ENCODE peak calls at places on chromosomes 1 and 21, in nine cellular contexts. One of them, this sample, is unnamed. For H3K4me1, the result is how much of the 10 kb centered on the place peaks cover.

GRCh38 chr21:28221984-28222383 is 770.7 kb downstream of the LTN1 start:
- DNase-seq in OCI-LY7: no peak
- DNase-seq in PC-3: no peak
- DNase-seq in adrenal gland: no peak
- DNase-seq in hepatocyte: no peak
- DNase-seq in psoas muscle: no peak
- DNase-seq in body of pancreas: no peak
- DNase-seq in cardiac muscle cell: no peak
- DNase-seq in upper lobe of right lung: no peak
- DNase-seq in this sample: no peak

GRCh38 chr1:27031235-27032118 is 18.8 kb upstream of the TENT5B start:
- DNase-seq in psoas muscle: peak
- DNase-seq in OCI-LY7: no peak
- DNase-seq in adrenal gland: peak
- DNase-seq in PC-3: peak
- DNase-seq in body of pancreas: peak
- DNase-seq in hepatocyte: peak
- DNase-seq in upper lobe of right lung: peak
- DNase-seq in cardiac muscle cell: peak
- DNase-seq in this sample: peak

GRCh38 chr1:198086051-198086745 is 70.6 kb upstream of the NEK7 start:
- DNase-seq in OCI-LY7: no peak
- DNase-seq in cardiac muscle cell: no peak
- DNase-seq in adrenal gland: no peak
- DNase-seq in psoas muscle: no peak
- DNase-seq in PC-3: no peak
- DNase-seq in body of pancreas: no peak
- DNase-seq in hepatocyte: no peak
- DNase-seq in upper lobe of right lung: no peak
- DNase-seq in this sample: no peak

GRCh38 chr1:109105881-109106280 is 8.0 kb upstream of the ELAPOR1 start:
- DNase-seq in adrenal gland: no peak
- DNase-seq in body of pancreas: no peak
- DNase-seq in psoas muscle: no peak
- DNase-seq in hepatocyte: no peak
- DNase-seq in upper lobe of right lung: no peak
- DNase-seq in PC-3: no peak
- DNase-seq in cardiac muscle cell: no peak
- DNase-seq in OCI-LY7: no peak
- DNase-seq in this sample: no peak

GRCh38 chr1:210231846-210232523 is 611 bp upstream of the SERTAD4 start:
- DNase-seq in OCI-LY7: no peak
- DNase-seq in upper lobe of right lung: no peak
- DNase-seq in cardiac muscle cell: peak
- DNase-seq in hepatocyte: peak
- DNase-seq in adrenal gland: no peak
- DNase-seq in body of pancreas: no peak
- DNase-seq in PC-3: no peak
- DNase-seq in psoas muscle: peak
- DNase-seq in this sample: no peak

GRCh38 chr1:171623651-171624331 is 1.7 kb downstream of the MYOCOS start:
- DNase-seq in hepatocyte: no peak
- DNase-seq in cardiac muscle cell: no peak
- DNase-seq in upper lobe of right lung: no peak
- DNase-seq in PC-3: no peak
- DNase-seq in body of pancreas: no peak
- DNase-seq in psoas muscle: no peak
- DNase-seq in adrenal gland: no peak
- DNase-seq in OCI-LY7: no peak
- DNase-seq in this sample: no peak

GRCh38 chr1:154502066-154502741 is at the start of the genes SHE and TDRD10:
- DNase-seq in body of pancreas: no peak
- DNase-seq in cardiac muscle cell: no peak
- DNase-seq in psoas muscle: peak
- DNase-seq in hepatocyte: peak
- DNase-seq in PC-3: no peak
- DNase-seq in adrenal gland: no peak
- DNase-seq in upper lobe of right lung: peak
- DNase-seq in OCI-LY7: no peak
- DNase-seq in this sample: peak

GRCh38 chr1:220487297-220487820 is 40.6 kb upstream of the MARK1 start:
- DNase-seq in cardiac muscle cell: peak
- DNase-seq in upper lobe of right lung: no peak
- DNase-seq in PC-3: peak
- DNase-seq in OCI-LY7: no peak
- DNase-seq in adrenal gland: no peak
- DNase-seq in psoas muscle: no peak
- DNase-seq in hepatocyte: peak
- DNase-seq in body of pancreas: no peak
- DNase-seq in this sample: no peak

GRCh38 chr1:200526709-200527612 is 93.6 kb downstream of the KIF14 start:
- DNase-seq in PC-3: no peak
- DNase-seq in body of pancreas: no peak
- DNase-seq in adrenal gland: no peak
- DNase-seq in cardiac muscle cell: no peak
- DNase-seq in hepatocyte: no peak
- DNase-seq in upper lobe of right lung: no peak
- DNase-seq in OCI-LY7: peak
- DNase-seq in psoas muscle: no peak
- DNase-seq in this sample: no peak

GRCh38 chr1:176364231-176364905 is 98.6 kb upstream of the PAPPA2 start:
- DNase-seq in PC-3: no peak
- DNase-seq in psoas muscle: no peak
- DNase-seq in cardiac muscle cell: no peak
- DNase-seq in OCI-LY7: no peak
- DNase-seq in hepatocyte: peak
- DNase-seq in body of pancreas: no peak
- DNase-seq in upper lobe of right lung: no peak
- DNase-seq in adrenal gland: peak
- DNase-seq in this sample: no peak

DNA sequence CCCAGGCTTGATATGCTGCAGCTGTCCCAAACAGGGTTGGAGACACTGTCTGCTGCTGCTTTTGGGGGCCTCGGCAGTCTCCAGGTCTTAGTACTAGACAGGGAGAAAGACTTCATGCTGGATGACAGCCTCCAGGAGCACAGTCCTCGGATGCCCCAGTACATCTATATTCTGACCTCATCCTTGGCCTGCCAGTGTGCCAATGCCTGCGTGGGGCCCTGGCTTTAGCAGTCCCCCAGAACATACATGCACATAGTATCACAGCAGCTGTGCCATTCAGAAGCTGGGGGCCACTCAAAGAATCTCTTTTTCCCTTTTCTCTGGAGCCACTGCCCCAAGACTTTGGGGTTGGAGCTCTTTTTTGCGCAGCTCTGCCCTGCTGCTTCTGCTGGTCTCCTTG is 4.4 kb upstream of the ZSCAN20 start:
- DNase-seq in adrenal gland: no peak
- DNase-seq in PC-3: no peak
- DNase-seq in cardiac muscle cell: no peak
- DNase-seq in OCI-LY7: no peak
- DNase-seq in psoas muscle: no peak
- DNase-seq in upper lobe of right lung: no peak
- DNase-seq in body of pancreas: no peak
- DNase-seq in hepatocyte: no peak
- DNase-seq in this sample: no peak
- H3K4me1 ChIP-seq in adrenal gland: under half
- H3K4me1 ChIP-seq in PC-3: under half
- H3K4me1 ChIP-seq in cardiac muscle cell: under half
- H3K4me1 ChIP-seq in OCI-LY7: under half
- H3K4me1 ChIP-seq in psoas muscle: under half
- H3K4me1 ChIP-seq in upper lobe of right lung: under half
- H3K4me1 ChIP-seq in body of pancreas: under half
- H3K4me1 ChIP-seq in hepatocyte: under half
- H3K4me1 ChIP-seq in this sample: under half

GRCh38 chr1:6039031-6039430 is 6.7 kb upstream of the KCNAB2 start:
- DNase-seq in body of pancreas: no peak
- DNase-seq in adrenal gland: no peak
- DNase-seq in hepatocyte: no peak
- DNase-seq in psoas muscle: no peak
- DNase-seq in cardiac muscle cell: no peak
- DNase-seq in OCI-LY7: no peak
- DNase-seq in PC-3: no peak
- DNase-seq in upper lobe of right lung: no peak
- DNase-seq in this sample: no peak

GRCh38 chr1:6043561-6043960 is 2.1 kb upstream of the KCNAB2 start:
- DNase-seq in OCI-LY7: no peak
- DNase-seq in upper lobe of right lung: no peak
- DNase-seq in adrenal gland: no peak
- DNase-seq in body of pancreas: no peak
- DNase-seq in hepatocyte: no peak
- DNase-seq in psoas muscle: no peak
- DNase-seq in cardiac muscle cell: no peak
- DNase-seq in PC-3: no peak
- DNase-seq in this sample: no peak

GRCh38 chr1:6040859-6041415 is 4.8 kb upstream of the KCNAB2 start:
- DNase-seq in PC-3: no peak
- DNase-seq in adrenal gland: no peak
- DNase-seq in body of pancreas: no peak
- DNase-seq in OCI-LY7: no peak
- DNase-seq in psoas muscle: no peak
- DNase-seq in hepatocyte: no peak
- DNase-seq in upper lobe of right lung: no peak
- DNase-seq in cardiac muscle cell: no peak
- DNase-seq in this sample: no peak

GRCh38 chr1:6040444-6040843 is 5.2 kb upstream of the KCNAB2 start:
- DNase-seq in adrenal gland: no peak
- DNase-seq in upper lobe of right lung: no peak
- DNase-seq in cardiac muscle cell: no peak
- DNase-seq in PC-3: no peak
- DNase-seq in OCI-LY7: no peak
- DNase-seq in hepatocyte: no peak
- DNase-seq in psoas muscle: no peak
- DNase-seq in body of pancreas: no peak
- DNase-seq in this sample: no peak

GRCh38 chr1:6041432-6042062 is 4.1 kb upstream of the KCNAB2 start:
- DNase-seq in hepatocyte: peak
- DNase-seq in PC-3: peak
- DNase-seq in cardiac muscle cell: peak
- DNase-seq in body of pancreas: peak
- DNase-seq in psoas muscle: peak
- DNase-seq in OCI-LY7: no peak
- DNase-seq in adrenal gland: no peak
- DNase-seq in upper lobe of right lung: no peak
- DNase-seq in this sample: no peak
- TF ChIP-seq CTCF in hepatocyte: peak
- TF ChIP-seq CTCF in PC-3: peak
- TF ChIP-seq CTCF in cardiac muscle cell: peak
- TF ChIP-seq CTCF in body of pancreas: peak
- TF ChIP-seq CTCF in psoas muscle: peak
- TF ChIP-seq CTCF in OCI-LY7: peak
- TF ChIP-seq CTCF in adrenal gland: peak
- TF ChIP-seq CTCF in upper lobe of right lung: peak
- TF ChIP-seq CTCF in this sample: peak

DNA sequence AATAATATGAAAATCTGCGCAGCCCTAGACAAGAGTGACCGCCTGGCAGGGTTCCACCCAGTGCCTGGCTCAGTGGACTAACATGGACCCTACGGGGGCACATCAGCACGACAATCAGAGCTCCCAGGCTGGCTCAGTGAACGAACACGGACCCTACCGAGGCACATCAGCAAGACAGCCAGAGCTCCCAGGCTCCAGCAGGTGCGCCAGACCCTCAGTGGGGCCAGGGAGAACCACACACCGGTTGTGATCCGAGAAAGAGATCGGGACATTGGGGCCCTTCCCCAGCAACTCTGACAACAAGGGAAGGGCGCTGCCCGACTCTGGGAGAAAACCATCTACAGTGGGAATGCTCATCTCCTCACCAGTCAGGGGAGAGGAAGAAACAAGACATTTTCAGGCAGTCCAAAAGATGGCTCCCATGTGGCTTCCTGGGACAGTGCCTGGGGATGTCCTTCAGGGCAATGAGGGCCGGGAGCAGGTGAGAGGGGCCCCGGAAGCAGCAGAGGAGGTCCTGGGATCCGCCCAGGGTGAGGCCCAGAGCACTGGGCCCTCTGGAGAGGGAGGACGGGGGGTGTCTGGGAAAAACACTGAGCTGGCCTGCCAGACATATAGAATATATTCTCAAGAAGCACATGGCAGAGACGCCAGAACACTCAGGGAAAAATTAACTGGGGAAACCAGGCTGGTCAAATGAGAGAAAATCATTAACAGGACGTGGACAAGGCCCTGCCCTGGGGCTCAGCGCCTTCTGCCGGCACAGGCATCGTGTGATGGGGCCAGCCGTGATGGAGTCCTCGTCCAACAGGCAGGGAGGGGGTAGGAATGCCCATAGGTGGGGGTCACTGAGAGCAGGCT is 4.8 kb downstream of the ARHGEF16 start:
- DNase-seq in body of pancreas: no peak
- DNase-seq in PC-3: no peak
- DNase-seq in cardiac muscle cell: no peak
- DNase-seq in psoas muscle: peak
- DNase-seq in adrenal gland: no peak
- DNase-seq in hepatocyte: no peak
- DNase-seq in upper lobe of right lung: no peak
- DNase-seq in OCI-LY7: no peak
- DNase-seq in this sample: no peak
- H3K27ac ChIP-seq in body of pancreas: peak
- H3K27ac ChIP-seq in PC-3: peak
- H3K27ac ChIP-seq in cardiac muscle cell: no peak
- H3K27ac ChIP-seq in psoas muscle: peak
- H3K27ac ChIP-seq in adrenal gland: no peak
- H3K27ac ChIP-seq in hepatocyte: peak
- H3K27ac ChIP-seq in upper lobe of right lung: no peak
- H3K27ac ChIP-seq in OCI-LY7: no peak
- H3K27ac ChIP-seq in this sample: no peak

GRCh38 chr21:45436371-45437040 is 31.5 kb downstream of the COL18A1 start:
- DNase-seq in psoas muscle: no peak
- DNase-seq in adrenal gland: no peak
- DNase-seq in upper lobe of right lung: no peak
- DNase-seq in OCI-LY7: no peak
- DNase-seq in cardiac muscle cell: no peak
- DNase-seq in body of pancreas: no peak
- DNase-seq in hepatocyte: no peak
- DNase-seq in PC-3: no peak
- DNase-seq in this sample: no peak

GRCh38 chr21:45433911-45434644 is 29.1 kb downstream of the COL18A1 start:
- DNase-seq in body of pancreas: no peak
- DNase-seq in psoas muscle: no peak
- DNase-seq in adrenal gland: no peak
- DNase-seq in PC-3: no peak
- DNase-seq in cardiac muscle cell: no peak
- DNase-seq in OCI-LY7: no peak
- DNase-seq in hepatocyte: no peak
- DNase-seq in upper lobe of right lung: no peak
- DNase-seq in this sample: no peak

GRCh38 chr21:45435405-45435981 is 30.5 kb downstream of the COL18A1 start:
- DNase-seq in body of pancreas: no peak
- DNase-seq in hepatocyte: no peak
- DNase-seq in OCI-LY7: no peak
- DNase-seq in cardiac muscle cell: no peak
- DNase-seq in upper lobe of right lung: no peak
- DNase-seq in psoas muscle: no peak
- DNase-seq in adrenal gland: no peak
- DNase-seq in PC-3: no peak
- DNase-seq in this sample: no peak

GRCh38 chr21:45433301-45433700 is 28.3 kb downstream of the COL18A1 start:
- DNase-seq in OCI-LY7: no peak
- DNase-seq in cardiac muscle cell: no peak
- DNase-seq in upper lobe of right lung: no peak
- DNase-seq in psoas muscle: no peak
- DNase-seq in body of pancreas: no peak
- DNase-seq in adrenal gland: no peak
- DNase-seq in hepatocyte: no peak
- DNase-seq in PC-3: no peak
- DNase-seq in this sample: no peak

GRCh38 chr21:45434645-45435217 is 29.8 kb downstream of the COL18A1 start:
- DNase-seq in body of pancreas: no peak
- DNase-seq in upper lobe of right lung: no peak
- DNase-seq in PC-3: no peak
- DNase-seq in adrenal gland: no peak
- DNase-seq in cardiac muscle cell: no peak
- DNase-seq in hepatocyte: no peak
- DNase-seq in psoas muscle: no peak
- DNase-seq in OCI-LY7: no peak
- DNase-seq in this sample: no peak
- H3K4me1 ChIP-seq in body of pancreas: under half
- H3K4me1 ChIP-seq in upper lobe of right lung: under half
- H3K4me1 ChIP-seq in PC-3: under half
- H3K4me1 ChIP-seq in adrenal gland: under half
- H3K4me1 ChIP-seq in cardiac muscle cell: under half
- H3K4me1 ChIP-seq in hepatocyte: under half
- H3K4me1 ChIP-seq in psoas muscle: under half
- H3K4me1 ChIP-seq in OCI-LY7: under half
- H3K4me1 ChIP-seq in this sample: under half